ENCODE peak calls at places on chromosomes 5 and 9, in five cellular contexts. I, S, R, V and L are unnamed samples.

GRCh38 chr5:41404757-41405156 is 105.6 kb downstream of the PLCXD3 start:
- DNase-seq in I (no peak), V (no peak), S (no peak), R (no peak), L (no peak)

GRCh38 chr5:116626272-116626723 is 51.7 kb upstream of the SEMA6A start:
- DNase-seq in S (no peak), V (no peak), I (no peak), R (peak; percentile 68), L (peak; percentile 10)

GRCh38 chr9:112034216-112034611 is 137.6 kb downstream of the UGCG start:
- DNase-seq in V (peak; percentile 23), S (no peak), I (no peak), R (no peak), L (peak; percentile 36)

GRCh38 chr5:109558952-109559351 is 130.8 kb upstream of the MAN2A1 start:
- DNase-seq in I (no peak), S (no peak), V (no peak), R (no peak), L (no peak)

GRCh38 chr5:57696005-57696755 is 213.6 kb upstream of the ACTBL2 start:
- DNase-seq in S (no peak), V (no peak), I (no peak), R (no peak), L (peak; percentile 74)

GRCh38 chr9:136013116-136013515 is 51.9 kb upstream of the UBAC1 start:
- DNase-seq in S (no peak), V (no peak), R (peak; percentile 13), I (no peak), L (no peak)

GRCh38 chr5:132961887-132962286 is 1.5 kb downstream of the AFF4 start:
- DNase-seq in I (no peak), S (no peak), V (no peak), R (no peak), L (peak; percentile 65)

GRCh38 chr9:35696520-35697215 is 6.9 kb upstream of the TPM2 start:
- DNase-seq in R (peak; percentile 48), S (peak; percentile 26), V (peak; percentile 65), I (peak; percentile 49), L (peak; percentile 62)

GRCh38 chr9:35056571-35057270 is 15.7 kb downstream of the VCP start:
- DNase-seq in R (no peak), S (no peak), I (no peak), V (no peak), L (no peak)

GRCh38 chr9:94818196-94818541 is 91.7 kb downstream of the AOPEP start:
- DNase-seq in R (no peak), S (no peak), I (no peak), V (no peak), L (peak; percentile 87)

GRCh38 chr5:154970759-154971158 is 29.9 kb downstream of the MRPL22 start:
- DNase-seq in V (no peak), R (no peak), I (no peak), S (no peak), L (peak; percentile 18)

GRCh38 chr9:132249123-132249522 is 87.3 kb downstream of the NTNG2 start:
- DNase-seq in V (no peak), S (no peak), R (peak; percentile 55), I (no peak), L (no peak)

GRCh38 chr5:101520417-101520816 is 617.3 kb upstream of the ST8SIA4 start:
- DNase-seq in S (no peak), R (no peak), I (no peak), V (no peak), L (no peak)

GRCh38 chr5:76402251-76402879 is 720 bp upstream of the IQGAP2 start:
- DNase-seq in S (peak; percentile 79), R (peak; percentile 37), V (peak; percentile 80), I (peak; percentile 19), L (no peak)

GRCh38 chr9:79581794-79582193 is 10.0 kb downstream of the TLE4 start:
- DNase-seq in I (no peak), S (no peak), R (no peak), V (peak; percentile 19), L (peak; percentile 91)

GRCh38 chr5:169424956-169425318 is 124.0 kb upstream of the SLIT3 start:
- DNase-seq in V (no peak), S (no peak), R (no peak), I (no peak), L (no peak)

GRCh38 chr9:93874242-93874641 is 80.9 kb downstream of the BARX1 start:
- DNase-seq in V (no peak), I (no peak), S (no peak), R (no peak), L (no peak)

GRCh38 chr5:54317511-54318260 is 7.3 kb upstream of the ARL15 start:
- DNase-seq in R (no peak), V (no peak), S (no peak), I (no peak), L (no peak)

GRCh38 chr5:139740138-139740992 is 55.2 kb upstream of the PSD2 start:
- DNase-seq in S (no peak), V (no peak), I (no peak), R (no peak), L (no peak)

GRCh38 chr5:15927710-15928380 is 251.7 kb downstream of the MARCHF11 start:
- DNase-seq in S (no peak), R (no peak), I (no peak), V (no peak), L (no peak)

GRCh38 chr9:135210676-135211523 is 123.4 kb downstream of the OLFM1 start:
- DNase-seq in S (no peak), V (no peak), R (no peak), I (no peak), L (no peak)

GRCh38 chr5:79183617-79184016 is 52.3 kb upstream of the JMY start:
- DNase-seq in S (no peak), R (no peak), I (no peak), V (no peak), L (no peak)

GRCh38 chr5:31407921-31408714 is 123.8 kb downstream of the DROSHA start:
- DNase-seq in I (no peak), R (no peak), V (no peak), S (no peak), L (peak; percentile 82)

GRCh38 chr5:55003432-55004065 is 18.2 kb upstream of the ESM1 start:
- DNase-seq in R (no peak), I (no peak), S (no peak), V (no peak), L (peak; percentile 23)

GRCh38 chr9:105760053-105760452 is 65.7 kb downstream of the TMEM38B start:
- DNase-seq in I (no peak), V (no peak), S (no peak), R (no peak), L (no peak)

GRCh38 chr5:111703662-111704061 is 53.3 kb downstream of the NREP start:
- DNase-seq in S (no peak), I (no peak), V (no peak), R (no peak), L (no peak)

GRCh38 chr5:180787025-180787424 is 15.6 kb downstream of the MGAT1 start:
- DNase-seq in S (no peak), I (no peak), V (no peak), R (no peak), L (no peak)

GRCh38 chr5:178650214-178650613 is 23.4 kb upstream of the CLK4 start:
- DNase-seq in V (no peak), I (no peak), R (no peak), S (no peak), L (no peak)

GRCh38 chr9:76004526-76004925 is 114.1 kb downstream of the PCSK5 start:
- DNase-seq in R (no peak), I (no peak), S (no peak), V (no peak), L (no peak)

GRCh38 chr9:38022995-38023394 is 46.0 kb downstream of the SHB start:
- DNase-seq in S (no peak), R (no peak), I (no peak), V (no peak), L (no peak)

GRCh38 chr9:113274474-113275146 is 762 bp downstream of the CDC26 start:
- DNase-seq in V (peak; percentile 58), S (no peak), R (no peak), I (peak; percentile 44), L (peak; percentile 66)

GRCh38 chr5:175021886-175022285 is 297.5 kb downstream of the MSX2 start:
- DNase-seq in R (no peak), I (no peak), V (no peak), S (no peak), L (no peak)

GRCh38 chr5:124743534-124744169 is 2.8 kb downstream of the ZNF608 start:
- DNase-seq in V (no peak), S (no peak), R (no peak), I (no peak), L (peak; percentile 46)

GRCh38 chr9:3848445-3849114 is 322.8 kb upstream of the RFX3 start:
- DNase-seq in V (no peak), R (no peak), S (no peak), I (peak; percentile 51), L (peak; percentile 46)

GRCh38 chr5:14123974-14124482 is 19.1 kb upstream of the TRIO start:
- DNase-seq in V (no peak), S (no peak), R (no peak), I (no peak), L (no peak)

GRCh38 chr5:158267228-158267627 is 408.3 kb upstream of the CLINT1 start:
- DNase-seq in R (no peak), I (no peak), S (no peak), V (no peak), L (no peak)

GRCh38 chr5:59335544-59335943 is 558.0 kb downstream of the PDE4D start:
- DNase-seq in R (no peak), I (no peak), V (no peak), S (no peak), L (no peak)